ENCODE peak calls at places on chromosome 7, in seven cellular contexts. E, C, Y, Q, I, H and U are unnamed samples.

GRCh38 chr7:46545790-46546189 is 624.7 kb upstream of the IGFBP3 start:
- DNase-seq in E (no peak), C (no peak), Y (no peak), Q (no peak), I (no peak), H (no peak), U (no peak)

GRCh38 chr7:50657341-50657873 is 92.2 kb upstream of the DDC start:
- DNase-seq in E (no peak), C (no peak), Y (no peak), Q (no peak), I (peak; percentile 74), H (no peak), U (peak; percentile 47)

GRCh38 chr7:105656922-105657521 is 75.7 kb upstream of the EFCAB10 start:
- DNase-seq in E (no peak), C (no peak), Y (peak; percentile 27), Q (no peak), I (peak; percentile 55), H (peak; percentile 65), U (peak; percentile 57)

GRCh38 chr7:134513169-134513752 is 14.1 kb upstream of the AKR1B10 start:
- DNase-seq in E (no peak), C (no peak), Y (no peak), Q (no peak), I (peak; percentile 60), H (peak; percentile 31), U (no peak)

GRCh38 chr7:55774327-55775050 is 88.1 kb downstream of the SEPTIN14 start:
- DNase-seq in E (no peak), C (no peak), Y (no peak), Q (peak; percentile 62), I (peak; percentile 48), H (no peak), U (no peak)

GRCh38 chr7:2939193-2939885 is 95.2 kb upstream of the GNA12 start:
- DNase-seq in E (no peak), C (no peak), Y (no peak), Q (no peak), I (no peak), H (no peak), U (no peak)

GRCh38 chr7:103660455-103661371 is 214.7 kb upstream of the SLC26A5 start:
- DNase-seq in E (no peak), C (no peak), Y (no peak), Q (no peak), I (no peak), H (no peak), U (no peak)

GRCh38 chr7:83689855-83690254 is 40.9 kb upstream of the SEMA3E start:
- DNase-seq in E (no peak), C (no peak), Y (no peak), Q (no peak), I (no peak), H (no peak), U (no peak)